ENCODE peak calls at places on chromosomes 12 and 14, in eight cellular contexts. M is hepatocyte, L is cardiac fibroblast, I is lower leg skin, U is ascending aorta, D is AG10803, F is foreskin fibroblast, R is heart right ventricle. Y is an unnamed sample.

GRCh38 chr14:77543637-77544334 is 45.2 kb upstream of the ISM2 start:
- DNase-seq in M (no peak), L (no peak), I (no peak), U (no peak), D (peak; percentile 43), F (no peak), R (no peak), Y (no peak)

GRCh38 chr12:78530065-78530765 is 334.4 kb upstream of the SYT1 start:
- DNase-seq in M (no peak), L (peak; percentile 74), I (no peak), U (no peak), D (peak; percentile 84), F (peak; percentile 36), R (no peak), Y (no peak)

GRCh38 chr12:93403988-93404803 is 26.5 kb downstream of the NUDT4 start:
- DNase-seq in M (no peak), L (no peak), I (no peak), U (no peak), D (no peak), F (no peak), R (no peak), Y (peak; percentile 32)

GRCh38 chr14:69519701-69520100 is 35.2 kb downstream of the PLEKHD1 start:
- DNase-seq in M (no peak), L (no peak), I (no peak), U (no peak), D (no peak), F (no peak), R (no peak), Y (no peak)

GRCh38 chr12:6765634-6766581 is at the start of gene PTMS:
- DNase-seq in M (peak; percentile 91), L (peak; percentile 91), I (peak; percentile 95), U (peak; percentile 93), D (peak; percentile 91), F (peak; percentile 89), R (peak; percentile 89), Y (peak; percentile 59)

GRCh38 chr12:126676426-126676825 is 1590.5 kb upstream of the TMEM132C start:
- DNase-seq in M (no peak), L (peak; percentile 81), I (no peak), U (no peak), D (no peak), F (no peak), R (no peak), Y (no peak)

GRCh38 chr12:118750666-118751065 is 230.7 kb upstream of the SRRM4 start:
- DNase-seq in M (no peak), L (no peak), I (no peak), U (no peak), D (no peak), F (no peak), R (no peak), Y (no peak)

GRCh38 chr14:74035556-74035955 is 16.4 kb downstream of the BBOF1 start:
- DNase-seq in M (no peak), L (peak; percentile 50), I (no peak), U (no peak), D (peak; percentile 31), F (peak; percentile 53), R (no peak), Y (no peak)

GRCh38 chr12:46804054-46804453 is 21.7 kb downstream of the SLC38A4 start:
- DNase-seq in M (no peak), L (no peak), I (no peak), U (no peak), D (no peak), F (no peak), R (no peak), Y (no peak)

GRCh38 chr12:59425798-59426197 is 170.0 kb upstream of the SLC16A7 start:
- DNase-seq in M (no peak), L (no peak), I (no peak), U (no peak), D (peak; percentile 89), F (no peak), R (no peak), Y (no peak)

GRCh38 chr14:33435911-33436310 is 497.2 kb downstream of the NPAS3 start:
- DNase-seq in M (no peak), L (peak; percentile 96), I (no peak), U (no peak), D (peak; percentile 68), F (no peak), R (no peak), Y (no peak)

GRCh38 chr14:74491952-74492351 is 1.2 kb downstream of the NPC2 start:
- DNase-seq in M (peak; percentile 36), L (peak; percentile 64), I (no peak), U (no peak), D (peak; percentile 66), F (peak; percentile 47), R (no peak), Y (peak; percentile 62)

GRCh38 chr12:4477133-4477532 is 31.5 kb upstream of the FGF6 start:
- DNase-seq in M (no peak), L (no peak), I (no peak), U (no peak), D (no peak), F (no peak), R (no peak), Y (peak; percentile 92)

GRCh38 chr12:109518820-109519665 is 41.6 kb downstream of the UBE3B start:
- DNase-seq in M (peak; percentile 81), L (peak; percentile 92), I (no peak), U (peak; percentile 58), D (peak; percentile 71), F (peak; percentile 55), R (peak; percentile 61), Y (peak; percentile 72)

GRCh38 chr12:9673404-9674225 is 4.1 kb downstream of the CLEC2D start:
- DNase-seq in M (peak; percentile 42), L (peak; percentile 90), I (no peak), U (peak; percentile 62), D (peak; percentile 91), F (peak; percentile 89), R (peak; percentile 67), Y (peak; percentile 62)

GRCh38 chr14:22096511-22096890 is 422.9 kb upstream of the OR4E1 start:
- DNase-seq in M (no peak), L (no peak), I (no peak), U (no peak), D (no peak), F (no peak), R (no peak), Y (no peak)

GRCh38 chr12:117967043-117967442 is 1.7 kb downstream of the KSR2 start:
- DNase-seq in M (no peak), L (no peak), I (no peak), U (no peak), D (no peak), F (no peak), R (no peak), Y (no peak)

GRCh38 chr12:131827961-131828534 is at the start of gene MMP17:
- DNase-seq in M (peak; percentile 81), L (peak; percentile 56), I (peak; percentile 90), U (no peak), D (peak; percentile 68), F (peak; percentile 64), R (peak; percentile 54), Y (peak; percentile 90)

GRCh38 chr12:131828671-131829350 is 618 bp downstream of the MMP17 start:
- DNase-seq in M (peak; percentile 16), L (peak; percentile 21), I (no peak), U (no peak), D (no peak), F (no peak), R (no peak), Y (no peak)

GRCh38 chr12:131829795-131830334 is 1.7 kb downstream of the MMP17 start:
- DNase-seq in M (peak; percentile 18), L (no peak), I (peak; percentile 88), U (no peak), D (no peak), F (no peak), R (no peak), Y (peak; percentile 58)

GRCh38 chr12:131830335-131831020 is 2.3 kb downstream of the MMP17 start:
- DNase-seq in M (peak; percentile 84), L (peak; percentile 85), I (peak; percentile 96), U (peak; percentile 79), D (peak; percentile 86), F (peak; percentile 91), R (peak; percentile 86), Y (peak; percentile 92)

DNA sequence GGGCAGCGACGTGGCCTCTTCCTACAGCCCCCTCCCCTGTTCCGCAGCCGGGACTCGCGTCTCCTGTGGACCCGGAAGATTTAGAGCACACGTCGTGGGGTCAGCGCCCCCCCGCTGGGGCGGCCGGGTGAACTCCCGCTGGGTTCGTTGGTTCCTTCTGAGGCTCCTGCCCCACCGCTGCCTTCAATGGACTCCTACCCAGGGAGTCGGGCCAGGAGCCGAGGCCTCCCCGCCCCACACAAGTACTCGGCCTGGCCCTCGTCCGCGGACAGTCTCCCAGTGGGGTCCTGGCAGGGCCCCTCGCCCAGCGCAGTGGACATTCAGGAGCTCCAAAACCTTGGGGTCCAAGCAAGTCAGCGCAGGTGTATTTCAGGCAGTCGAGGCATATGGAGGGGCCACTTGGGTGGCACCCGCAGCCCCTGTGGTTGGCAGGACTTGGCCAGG is 1.2 kb downstream of the MMP17 start:
- DNase-seq in M (peak; percentile 18), L (peak; percentile 20), I (peak; percentile 89), U (no peak), D (no peak), F (peak; percentile 29), R (no peak), Y (peak; percentile 82)
- H3K4me3 ChIP-seq in M (no peak overlapping the region), L (peak overlapping the region; percentile 63), I (no peak overlapping the region), U (peak overlapping the region; percentile 50), D (peak overlapping the region; percentile 76), F (peak overlapping the region; percentile 69), R (peak overlapping the region; percentile 29), Y (peak overlapping the region; percentile 71)

GRCh38 chr14:29749327-29749726 is 178.3 kb downstream of the PRKD1 start:
- DNase-seq in M (no peak), L (peak; percentile 81), I (no peak), U (no peak), D (peak; percentile 44), F (peak; percentile 75), R (no peak), Y (peak; percentile 4)
- TF ChIP-seq CTCF in M (no peak), L (peak; percentile 9), I (no peak), U (no peak), D (no peak), F (no peak), R (no peak), Y (no peak)

DNA sequence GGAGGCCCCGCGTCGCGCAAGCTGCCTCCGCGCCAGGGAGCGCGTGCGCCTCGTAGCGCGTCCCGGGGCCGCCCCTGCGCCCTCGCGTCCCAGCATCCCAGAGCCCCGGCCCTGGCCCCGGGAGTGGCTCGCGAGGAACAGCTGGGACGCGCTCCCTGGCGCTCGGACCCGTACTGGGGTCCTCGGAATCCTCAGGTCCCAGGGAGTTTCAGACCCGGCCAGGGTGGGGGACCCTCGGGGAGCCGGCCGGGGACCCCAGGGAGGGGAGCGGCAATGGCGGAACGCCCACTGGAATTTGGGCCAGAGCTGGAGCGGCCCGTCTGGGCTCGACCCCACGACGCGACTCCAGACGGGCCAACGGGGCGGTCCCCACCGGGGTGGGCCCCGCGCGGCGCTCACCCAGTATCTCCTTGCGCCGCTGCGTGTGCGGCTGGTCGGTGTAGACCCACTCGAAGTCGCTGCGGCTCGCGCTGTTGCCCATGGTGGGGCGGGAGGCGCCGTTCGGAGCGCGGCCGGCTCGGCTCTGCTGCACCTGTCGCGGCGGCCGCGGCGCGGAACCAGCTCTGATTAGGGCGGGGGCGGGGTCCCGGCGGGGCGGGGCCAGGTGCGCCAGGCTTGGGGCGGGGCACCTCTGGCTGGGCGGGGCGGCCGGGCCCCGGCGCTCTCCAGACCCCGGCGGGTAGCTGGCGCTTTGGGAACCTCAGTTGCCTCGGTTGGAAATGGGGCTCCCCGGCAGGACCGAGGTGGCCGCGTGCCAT is at the start of gene DEGS2:
- DNase-seq in M (peak; percentile 81), L (no peak), I (no peak), U (no peak), D (no peak), F (no peak), R (no peak), Y (no peak)
- H3K4me3 ChIP-seq in M (peak within 1 kb of the TSS; percentile 39), L (no peak within 1 kb of the TSS), I (peak within 1 kb of the TSS; percentile 8), U (peak within 1 kb of the TSS; percentile 42), D (no peak within 1 kb of the TSS), F (no peak within 1 kb of the TSS), R (peak within 1 kb of the TSS; percentile 28), Y (no peak within 1 kb of the TSS)

GRCh38 chr14:76329150-76329881 is 46.6 kb upstream of the ESRRB start:
- DNase-seq in M (no peak), L (no peak), I (no peak), U (no peak), D (no peak), F (no peak), R (no peak), Y (no peak)
- TF ChIP-seq CTCF in M (no peak), L (no peak), I (no peak), U (no peak), D (no peak), F (no peak), R (no peak), Y (no peak)